ENCODE peak calls at places on chromosome X, in ten cellular contexts. T is GM20000; O is kidney epithelial cell; U is heart left ventricle; B is activated CD4-positive, alpha-beta T cell treated with anti-CD3 and anti-CD28 coated beads, Interleukin-2, amount 50 U/mL, for 24 hours; Y is ureter; P is Ammon's horn; Q is gastrocnemius medialis; X is hippocampal formation; G is stimulated activated CD8-positive, alpha-beta memory T cell treated with anti-CD3 and anti-CD28 coated beads, Interleukin-4, amount 100 ng/mL, for 24 hours. A is an unnamed sample.

GRCh38 chrX:39397561-39398200 is 596.4 kb downstream of the MID1IP1 start:
- DNase-seq in B (no peak), P (no peak), Y (no peak), G (no peak), O (no peak), X (no peak), T (no peak), U (no peak), Q (no peak), A (no peak)

GRCh38 chrX:122220644-122221373 is 963.3 kb upstream of the GRIA3 start:
- DNase-seq in B (no peak), G (no peak), T (no peak), X (no peak), P (no peak), O (no peak), U (no peak), Q (no peak), Y (no peak), A (no peak)

GRCh38 chrX:107935200-107935599 is 47.0 kb downstream of the TEX13B start:
- DNase-seq in Y (no peak), G (no peak), X (no peak), B (no peak), T (no peak), P (no peak), Q (no peak), U (no peak), O (peak; percentile 28), A (no peak)

GRCh38 chrX:38095971-38096529 is 89.7 kb downstream of the SYTL5 start:
- DNase-seq in B (no peak), G (no peak), T (no peak), O (peak; percentile 23), Y (no peak), X (no peak), Q (no peak), P (no peak), U (no peak), A (no peak)

GRCh38 chrX:118062048-118062789 is 54.4 kb downstream of the KLHL13 start:
- DNase-seq in Y (no peak), U (no peak), T (no peak), G (no peak), P (no peak), B (no peak), O (no peak), Q (no peak), X (no peak), A (no peak)

GRCh38 chrX:115968436-115969252 is 201.9 kb upstream of the AGTR2 start:
- DNase-seq in G (no peak), Y (peak; percentile 51), B (no peak), U (peak; percentile 39), Q (no peak), P (peak; percentile 64), T (peak; percentile 19), O (peak; percentile 12), X (peak; percentile 23), A (no peak)

GRCh38 chrX:106948641-106949040 is 28.4 kb downstream of the CLDN2 start:
- DNase-seq in X (no peak), B (no peak), O (no peak), Q (no peak), Y (no peak), G (no peak), U (no peak), P (no peak), T (no peak), A (no peak)

GRCh38 chrX:117973175-117974075 is 143.2 kb downstream of the KLHL13 start:
- DNase-seq in U (no peak), O (no peak), B (no peak), Q (no peak), G (no peak), P (no peak), X (no peak), T (no peak), Y (no peak), A (no peak)

GRCh38 chrX:34877451-34877850 is 65.1 kb upstream of the FAM47B start:
- DNase-seq in O (no peak), T (no peak), B (no peak), X (no peak), G (no peak), U (no peak), P (no peak), Y (no peak), Q (no peak), A (no peak)

GRCh38 chrX:145213504-145213903 is 33.8 kb upstream of the SPANXN1 start:
- DNase-seq in B (no peak), G (no peak), Q (no peak), T (no peak), O (no peak), P (peak; percentile 13), U (no peak), X (no peak), Y (no peak), A (no peak)

GRCh38 chrX:26586570-26586969 is 370.6 kb downstream of the MAGEB5 start:
- DNase-seq in U (no peak), T (no peak), X (no peak), B (no peak), G (no peak), Q (no peak), O (no peak), P (no peak), Y (no peak), A (no peak)

GRCh38 chrX:13692771-13693231 is 3.9 kb downstream of the RAB9A start:
- DNase-seq in G (no peak), P (no peak), Q (no peak), X (no peak), U (no peak), Y (no peak), O (no peak), T (no peak), B (no peak), A (no peak)

GRCh38 chrX:14864626-14865025 is 8.2 kb downstream of the FANCB start:
- DNase-seq in P (no peak), T (no peak), Y (no peak), Q (no peak), G (no peak), B (no peak), X (no peak), O (no peak), U (no peak), A (no peak)

GRCh38 chrX:50161143-50161542 is 39.7 kb downstream of the AKAP4 start:
- DNase-seq in P (no peak), Q (no peak), X (no peak), G (no peak), B (no peak), Y (no peak), O (no peak), U (no peak), T (no peak), A (no peak)

GRCh38 chrX:121322159-121322558 is 274.7 kb downstream of the GLUD2 start:
- DNase-seq in Y (no peak), B (no peak), X (no peak), T (no peak), Q (no peak), P (no peak), G (no peak), O (no peak), U (no peak), A (no peak)

A was measured in GM04504.